ENCODE peak calls at places on chromosomes 3 and 15, in four cellular contexts. One of them, this sample, is unnamed. For H3K4me1, the result is how much of the 10 kb centered on the place peaks cover.

GRCh38 chr3:109804697-109805096 is 467.4 kb upstream of the DPPA4 start:
- DNase-seq in Peyer's patch: no peak
- DNase-seq in transverse colon: no peak
- DNase-seq in sigmoid colon: no peak
- DNase-seq in this sample: no peak

GRCh38 chr3:118587037-118587741 is 447.5 kb downstream of the IGSF11 start:
- DNase-seq in Peyer's patch: no peak
- DNase-seq in transverse colon: no peak
- DNase-seq in sigmoid colon: no peak
- DNase-seq in this sample: no peak

GRCh38 chr3:139978966-139979365 is 44.0 kb downstream of the CLSTN2 start:
- DNase-seq in Peyer's patch: no peak
- DNase-seq in transverse colon: no peak
- DNase-seq in sigmoid colon: no peak
- DNase-seq in this sample: no peak

GRCh38 chr3:143731776-143732175 is 116.5 kb downstream of the SLC9A9 start:
- DNase-seq in Peyer's patch: no peak
- DNase-seq in transverse colon: no peak
- DNase-seq in sigmoid colon: no peak
- DNase-seq in this sample: peak

GRCh38 chr3:128496602-128497304 is 3.8 kb upstream of the GATA2 start:
- DNase-seq in Peyer's patch: no peak
- DNase-seq in transverse colon: no peak
- DNase-seq in sigmoid colon: peak
- DNase-seq in this sample: no peak

GRCh38 chr3:128482857-128483656 is 9.9 kb downstream of the GATA2 start:
- DNase-seq in Peyer's patch: no peak
- DNase-seq in transverse colon: no peak
- DNase-seq in sigmoid colon: no peak
- DNase-seq in this sample: no peak

GRCh38 chr15:76865548-76865991 is 39.6 kb downstream of the SCAPER start:
- DNase-seq in Peyer's patch: no peak
- DNase-seq in transverse colon: no peak
- DNase-seq in sigmoid colon: no peak
- DNase-seq in this sample: no peak

GRCh38 chr3:9721015-9721697 is 10.4 kb upstream of the BRPF1 start:
- DNase-seq in Peyer's patch: no peak
- DNase-seq in transverse colon: no peak
- DNase-seq in sigmoid colon: no peak
- DNase-seq in this sample: no peak

GRCh38 chr15:77659350-77660321 is 26.9 kb upstream of the LINGO1 start:
- DNase-seq in Peyer's patch: peak
- DNase-seq in transverse colon: peak
- DNase-seq in sigmoid colon: no peak
- DNase-seq in this sample: peak

GRCh38 chr3:119677641-119677934 is 382 bp upstream of the COX17 start:
- DNase-seq in Peyer's patch: no peak
- DNase-seq in transverse colon: no peak
- DNase-seq in sigmoid colon: no peak
- DNase-seq in this sample: no peak
- H3K4me3 ChIP-seq in Peyer's patch: peak
- H3K4me3 ChIP-seq in transverse colon: peak
- H3K4me3 ChIP-seq in sigmoid colon: peak
- H3K4me3 ChIP-seq in this sample: peak

GRCh38 chr3:134312873-134313838 is 61.1 kb downstream of the AMOTL2 start:
- DNase-seq in Peyer's patch: peak
- DNase-seq in transverse colon: peak
- DNase-seq in sigmoid colon: peak
- DNase-seq in this sample: peak
- H3K4me1 ChIP-seq in Peyer's patch: under half
- H3K4me1 ChIP-seq in transverse colon: under half
- H3K4me1 ChIP-seq in sigmoid colon: half or more
- H3K4me1 ChIP-seq in this sample: half or more

GRCh38 chr15:43105778-43106485 is at the start of gene UBR1:
- DNase-seq in Peyer's patch: peak
- DNase-seq in transverse colon: peak
- DNase-seq in sigmoid colon: peak
- DNase-seq in this sample: peak
- TF ChIP-seq POLR2A in Peyer's patch: peak
- TF ChIP-seq POLR2A in transverse colon: peak
- TF ChIP-seq POLR2A in sigmoid colon: peak
- TF ChIP-seq POLR2A in this sample: peak

GRCh38 chr15:44193651-44194396 is 1.2 kb downstream of the FRMD5 start:
- DNase-seq in Peyer's patch: no peak
- DNase-seq in transverse colon: no peak
- DNase-seq in sigmoid colon: no peak
- DNase-seq in this sample: no peak

GRCh38 chr15:44194397-44195150 is 497 bp downstream of the FRMD5 start:
- DNase-seq in Peyer's patch: peak
- DNase-seq in transverse colon: peak
- DNase-seq in sigmoid colon: peak
- DNase-seq in this sample: peak

GRCh38 chr15:44199393-44199792 is 4.3 kb upstream of the FRMD5 start:
- DNase-seq in Peyer's patch: no peak
- DNase-seq in transverse colon: no peak
- DNase-seq in sigmoid colon: no peak
- DNase-seq in this sample: no peak

DNA sequence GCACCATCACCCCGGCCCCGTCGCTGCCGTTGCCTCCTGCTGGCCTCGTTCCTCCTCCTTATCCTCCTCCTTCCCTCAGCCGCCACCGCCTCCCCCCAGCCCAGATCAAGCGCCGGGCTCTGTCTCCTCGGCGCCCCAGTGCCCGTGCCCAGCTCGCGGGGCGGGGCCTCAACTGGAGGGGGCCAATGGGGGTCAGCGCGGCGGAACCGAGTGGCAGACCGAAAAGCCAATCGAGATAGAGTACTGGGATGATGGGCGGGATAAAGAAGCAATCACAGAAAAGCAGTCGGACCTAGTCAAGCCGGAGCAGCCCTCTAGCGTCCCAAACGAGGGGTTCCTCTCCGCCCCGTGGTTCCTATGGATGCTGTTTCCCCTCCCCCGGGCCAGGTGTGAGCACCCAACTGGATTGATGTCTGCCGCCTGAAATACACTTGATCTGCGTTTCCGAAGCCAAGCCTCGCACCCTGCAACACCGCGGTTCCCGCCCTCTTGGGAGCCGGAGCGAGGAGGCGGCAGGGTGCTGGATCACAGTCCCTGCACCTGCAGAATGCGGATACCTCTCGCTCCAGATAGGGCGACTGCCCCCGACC is at the start of gene FRMD5:
- DNase-seq in Peyer's patch: peak
- DNase-seq in transverse colon: peak
- DNase-seq in sigmoid colon: peak
- DNase-seq in this sample: peak
- H3K4me3 ChIP-seq in Peyer's patch: peak
- H3K4me3 ChIP-seq in transverse colon: peak
- H3K4me3 ChIP-seq in sigmoid colon: peak
- H3K4me3 ChIP-seq in this sample: peak

DNA sequence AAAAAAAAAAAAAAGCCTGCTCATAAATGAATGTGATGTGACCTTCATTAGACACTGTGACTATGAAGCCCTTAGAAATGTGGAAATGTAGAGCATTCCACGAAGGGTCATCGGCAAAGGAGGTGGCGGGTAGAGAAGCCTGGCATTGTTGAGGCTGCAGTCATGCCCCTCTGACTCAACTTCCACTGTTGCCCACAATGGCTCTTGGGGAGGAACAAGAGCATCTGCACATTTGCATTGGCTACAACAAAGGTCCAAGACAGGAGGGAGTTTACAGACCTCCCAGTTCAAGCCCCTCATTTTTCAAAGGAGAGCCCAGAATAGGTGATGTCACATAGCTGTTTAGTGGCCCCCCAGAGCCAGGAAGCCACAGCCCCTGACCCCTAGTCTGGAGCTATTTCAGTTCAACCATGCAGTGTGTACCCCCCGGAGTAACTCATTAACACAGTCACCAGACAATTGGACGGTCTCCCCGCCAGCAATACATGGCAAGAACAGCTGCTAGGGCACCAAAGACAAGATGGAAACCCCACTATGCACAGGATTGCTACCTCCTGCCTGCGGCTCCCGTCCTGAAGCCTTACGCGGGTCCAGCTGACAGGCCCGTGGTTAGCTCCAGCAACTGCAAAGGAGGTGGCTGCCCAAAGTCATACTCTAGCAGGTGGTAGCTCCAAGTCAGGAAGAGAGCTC is 56.2 kb downstream of the SH3BP5 start:
- DNase-seq in Peyer's patch: no peak
- DNase-seq in transverse colon: no peak
- DNase-seq in sigmoid colon: peak
- DNase-seq in this sample: no peak
- H3K4me1 ChIP-seq in Peyer's patch: under half
- H3K4me1 ChIP-seq in transverse colon: under half
- H3K4me1 ChIP-seq in sigmoid colon: under half
- H3K4me1 ChIP-seq in this sample: under half

DNA sequence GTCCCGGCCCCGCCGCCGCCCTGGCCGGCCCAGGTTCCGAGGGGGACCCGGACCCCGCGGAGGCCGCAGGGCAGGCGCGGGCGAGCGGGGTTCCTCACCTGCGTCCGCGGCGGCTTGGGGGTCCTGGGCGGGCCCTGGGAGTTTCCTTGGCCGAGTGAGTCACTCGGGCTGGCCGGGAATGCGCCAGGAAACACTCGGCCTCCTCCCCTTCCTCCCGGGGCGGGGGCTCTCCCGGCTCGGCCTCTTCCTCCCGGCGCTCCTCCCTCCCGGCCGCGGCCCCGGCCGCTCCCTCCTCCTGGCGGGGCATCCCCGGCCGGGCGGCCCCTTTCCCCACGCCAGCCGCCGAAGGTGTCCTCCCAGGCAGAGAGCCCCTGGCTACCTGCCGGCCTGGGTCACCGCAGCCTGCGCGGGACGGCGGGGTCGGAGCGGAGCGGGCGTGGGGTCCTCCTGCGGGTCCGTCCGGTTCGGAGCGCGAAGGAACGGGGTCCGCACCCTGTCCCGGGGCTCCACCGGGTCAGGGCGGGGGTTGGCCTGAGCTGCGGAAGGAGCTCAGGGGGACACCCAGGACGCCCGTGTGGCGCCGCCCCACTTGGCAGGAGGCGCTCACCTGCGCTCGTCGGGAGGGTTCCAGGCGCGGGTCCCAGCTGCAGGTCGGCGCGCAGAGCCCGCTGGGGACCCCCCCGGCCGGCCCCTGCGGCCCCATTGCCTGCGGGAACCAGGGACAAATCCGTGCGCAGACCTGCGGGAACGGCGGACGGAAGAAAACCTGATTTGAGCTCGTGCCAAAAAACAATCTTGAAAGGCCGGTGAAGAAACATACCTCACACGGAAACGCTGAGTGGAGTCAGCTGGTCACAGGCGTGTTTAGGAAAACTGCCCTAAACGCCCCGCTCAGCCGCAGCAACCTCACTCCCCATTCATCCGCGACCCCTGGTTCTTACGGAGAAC is at the start of gene CYFIP1:
- DNase-seq in Peyer's patch: peak
- DNase-seq in transverse colon: peak
- DNase-seq in sigmoid colon: peak
- DNase-seq in this sample: peak
- TF ChIP-seq POLR2A in Peyer's patch: peak
- TF ChIP-seq POLR2A in transverse colon: peak
- TF ChIP-seq POLR2A in sigmoid colon: peak
- TF ChIP-seq POLR2A in this sample: peak

GRCh38 chr3:28786446-28786845 is 437.8 kb upstream of the AZI2 start:
- DNase-seq in Peyer's patch: no peak
- DNase-seq in transverse colon: no peak
- DNase-seq in sigmoid colon: no peak
- DNase-seq in this sample: no peak

GRCh38 chr3:28788571-28788970 is 439.9 kb upstream of the AZI2 start:
- DNase-seq in Peyer's patch: no peak
- DNase-seq in transverse colon: no peak
- DNase-seq in sigmoid colon: no peak
- DNase-seq in this sample: no peak

GRCh38 chr3:28792604-28793003 is 444.0 kb upstream of the AZI2 start:
- DNase-seq in Peyer's patch: no peak
- DNase-seq in transverse colon: no peak
- DNase-seq in sigmoid colon: no peak
- DNase-seq in this sample: no peak

DNA sequence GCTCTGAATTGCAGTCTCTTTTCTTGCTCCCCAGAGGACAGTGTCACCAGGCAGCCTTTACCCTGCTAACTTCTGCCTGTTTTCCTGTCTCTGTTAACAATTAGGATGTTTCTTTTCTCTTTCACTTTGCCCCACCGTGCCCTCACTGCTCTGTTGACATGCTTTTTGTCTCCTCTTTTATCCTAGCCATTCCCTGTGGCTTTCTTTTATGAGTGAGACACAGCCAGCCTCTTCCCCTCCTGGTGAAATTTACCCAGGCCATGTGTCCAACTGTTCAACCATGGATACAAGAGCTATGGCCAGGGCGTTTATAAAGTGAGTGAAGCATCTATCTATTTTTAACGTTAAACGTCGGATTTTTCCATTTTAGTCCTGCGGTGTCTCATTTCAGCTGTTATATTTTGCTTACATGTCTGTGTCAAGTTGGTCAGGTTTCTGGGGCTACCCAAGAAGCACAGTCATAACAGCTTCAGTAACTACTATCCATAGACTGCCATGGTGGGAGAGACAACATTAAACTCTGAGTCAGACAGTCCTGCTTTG is 443.2 kb upstream of the AZI2 start:
- DNase-seq in Peyer's patch: no peak
- DNase-seq in transverse colon: no peak
- DNase-seq in sigmoid colon: no peak
- DNase-seq in this sample: no peak
- H3K4me3 ChIP-seq in Peyer's patch: no peak
- H3K4me3 ChIP-seq in transverse colon: no peak
- H3K4me3 ChIP-seq in sigmoid colon: no peak
- H3K4me3 ChIP-seq in this sample: no peak

GRCh38 chr3:34107669-34108068 is 309.2 kb downstream of the PDCD6IP start:
- DNase-seq in Peyer's patch: no peak
- DNase-seq in transverse colon: no peak
- DNase-seq in sigmoid colon: no peak
- DNase-seq in this sample: no peak

GRCh38 chr3:34111361-34111760 is 312.9 kb downstream of the PDCD6IP start:
- DNase-seq in Peyer's patch: no peak
- DNase-seq in transverse colon: no peak
- DNase-seq in sigmoid colon: no peak
- DNase-seq in this sample: no peak

GRCh38 chr3:34106879-34107278 is 308.4 kb downstream of the PDCD6IP start:
- DNase-seq in Peyer's patch: no peak
- DNase-seq in transverse colon: peak
- DNase-seq in sigmoid colon: no peak
- DNase-seq in this sample: no peak

GRCh38 chr3:34109846-34110245 is 311.4 kb downstream of the PDCD6IP start:
- DNase-seq in Peyer's patch: no peak
- DNase-seq in transverse colon: no peak
- DNase-seq in sigmoid colon: no peak
- DNase-seq in this sample: no peak

DNA sequence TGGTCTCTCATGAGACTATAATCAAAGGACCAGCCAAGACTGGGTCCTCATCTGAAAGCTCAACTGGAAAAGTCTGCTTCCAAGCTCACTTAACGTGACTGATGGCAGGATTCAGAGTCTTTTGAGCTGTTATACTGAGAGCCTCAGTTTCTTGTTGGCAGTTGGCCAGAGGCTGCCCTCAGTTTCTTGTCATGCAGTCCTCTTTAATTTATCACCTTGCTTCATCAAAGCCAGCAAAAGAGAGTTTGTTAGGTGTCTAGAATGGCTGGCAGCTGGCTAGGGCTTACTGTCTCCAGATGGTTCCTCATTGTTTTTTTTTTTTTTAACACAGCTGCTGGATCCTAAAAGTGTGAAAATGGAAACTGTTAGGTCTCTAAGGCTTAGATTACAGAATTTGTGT is 310.5 kb downstream of the PDCD6IP start:
- DNase-seq in Peyer's patch: no peak
- DNase-seq in transverse colon: no peak
- DNase-seq in sigmoid colon: no peak
- DNase-seq in this sample: no peak
- H3K4me1 ChIP-seq in Peyer's patch: under half
- H3K4me1 ChIP-seq in transverse colon: under half
- H3K4me1 ChIP-seq in sigmoid colon: under half
- H3K4me1 ChIP-seq in this sample: under half

This sample was measured in body of pancreas.